ENCODE peak calls at places on chromosomes 12 and 14, in five cellular contexts. V is A549, L is IMR-90, I is B cell, U is mammary epithelial cell. P is an unnamed sample.

GRCh38 chr14:24081739-24082204 is 10.4 kb downstream of the CPNE6 start:
- DNase-seq in L (no peak), U (no peak), V (no peak), I (no peak), P (no peak)

GRCh38 chr12:122004633-122005071 is 17.0 kb upstream of the BCL7A start:
- DNase-seq in U (no peak), I (no peak), V (no peak), L (peak; percentile 28), P (no peak)

GRCh38 chr12:77189463-77189862 is 124.1 kb upstream of the E2F7 start:
- DNase-seq in I (no peak), L (peak; percentile 80), V (no peak), U (peak; percentile 88), P (no peak)

GRCh38 chr12:43805857-43806736 is at the start of gene TWF1:
- DNase-seq in V (peak; percentile 82), I (peak; percentile 95), L (peak; percentile 70), U (peak; percentile 84), P (peak; percentile 95)

GRCh38 chr14:50040401-50040775 is 76.0 kb downstream of the VCPKMT start:
- DNase-seq in L (peak; percentile 86), V (peak; percentile 54), I (peak; percentile 44), U (peak; percentile 85), P (peak; percentile 41)

GRCh38 chr12:23066095-23066494 is 441.1 kb downstream of the ETNK1 start:
- DNase-seq in V (no peak), I (no peak), U (peak; percentile 59), L (peak; percentile 11), P (no peak)

GRCh38 chr14:73462078-73462715 is 3.9 kb upstream of the NUMB start:
- DNase-seq in I (no peak), V (peak; percentile 89), L (peak; percentile 43), U (no peak), P (no peak)

GRCh38 chr14:77097006-77097688 is 911 bp upstream of the CIPC start:
- DNase-seq in L (peak; percentile 28), V (no peak), U (no peak), I (no peak), P (peak; percentile 20)

GRCh38 chr14:80388980-80389711 is 177.8 kb upstream of the DIO2 start:
- DNase-seq in V (peak; percentile 55), U (peak; percentile 82), I (no peak), L (peak; percentile 92), P (no peak)

GRCh38 chr12:3187846-3188755 is 110.9 kb downstream of the TSPAN9 start:
- DNase-seq in L (no peak), U (no peak), I (no peak), V (no peak), P (no peak)

GRCh38 chr12:25875661-25876060 is 82.8 kb upstream of the RASSF8 start:
- DNase-seq in L (no peak), U (no peak), V (no peak), I (no peak), P (no peak)

GRCh38 chr14:77593501-77593911 is 22.9 kb downstream of the SPTLC2 start:
- DNase-seq in U (no peak), V (no peak), I (peak; percentile 44), L (peak; percentile 60), P (peak; percentile 38)

GRCh38 chr14:61218765-61219164 is 62.4 kb downstream of the TMEM30B start:
- DNase-seq in U (no peak), I (no peak), L (no peak), V (no peak), P (no peak)

GRCh38 chr12:64609543-64610091 is 678 bp upstream of the RASSF3 start:
- DNase-seq in I (peak; percentile 19), L (peak; percentile 20), U (peak; percentile 49), V (peak; percentile 50), P (no peak)

GRCh38 chr14:105118646-105119409 is 49.7 kb downstream of the JAG2 start:
- DNase-seq in V (no peak), I (no peak), L (no peak), U (peak; percentile 77), P (no peak)

GRCh38 chr14:29463727-29464370 is 463.8 kb downstream of the PRKD1 start:
- DNase-seq in L (no peak), I (no peak), U (no peak), V (no peak), P (no peak)

GRCh38 chr14:87049886-87050820 is 942.8 kb downstream of the GALC start:
- DNase-seq in I (no peak), V (peak; percentile 20), L (peak; percentile 47), U (peak; percentile 75), P (no peak)

GRCh38 chr12:10663869-10664268 is 10.0 kb downstream of the STYK1 start:
- DNase-seq in L (no peak), I (no peak), V (no peak), U (no peak), P (no peak)

GRCh38 chr12:13390381-13390856 is 193.9 kb downstream of the EMP1 start:
- DNase-seq in V (peak; percentile 88), L (peak; percentile 1), U (peak; percentile 92), I (no peak), P (no peak)

GRCh38 chr14:88191605-88192004 is 131.5 kb downstream of the KCNK10 start:
- DNase-seq in L (no peak), V (no peak), I (no peak), U (no peak), P (no peak)

GRCh38 chr12:18849761-18850160 is 111.8 kb downstream of the CAPZA3 start:
- DNase-seq in I (no peak), L (peak; percentile 22), U (no peak), V (no peak), P (no peak)

GRCh38 chr14:37436519-37436918 is 158.5 kb downstream of the FOXA1 start:
- DNase-seq in V (peak; percentile 5), U (no peak), I (no peak), L (no peak), P (no peak)

GRCh38 chr12:2997989-2998670 is 38.9 kb downstream of the TEAD4 start:
- DNase-seq in L (no peak), V (no peak), I (no peak), U (no peak), P (no peak)

GRCh38 chr14:49303952-49304516 is 282.1 kb downstream of the RPS29 start:
- DNase-seq in U (peak; percentile 4), V (no peak), I (no peak), L (peak; percentile 13), P (peak; percentile 7)

GRCh38 chr14:103095210-103095778 is 769 bp downstream of the EXOC3L4 start:
- DNase-seq in I (no peak), V (no peak), L (no peak), U (no peak), P (no peak)

GRCh38 chr14:23539209-23539866 is 12.2 kb downstream of the ZFHX2 start:
- DNase-seq in L (peak; percentile 28), V (peak; percentile 45), I (peak; percentile 65), U (peak; percentile 9), P (peak; percentile 84)

GRCh38 chr14:103123128-103123633 is at the start of gene TNFAIP2:
- DNase-seq in L (no peak), U (no peak), I (peak; percentile 68), V (peak; percentile 68), P (peak; percentile 80)

GRCh38 chr12:54592316-54592715 is 3.9 kb upstream of the PPP1R1A start:
- DNase-seq in L (peak; percentile 1), U (peak; percentile 34), V (no peak), I (no peak), P (no peak)

GRCh38 chr14:90518941-90519256 is 122.1 kb downstream of the CALM1 start:
- DNase-seq in U (no peak), I (no peak), V (peak; percentile 46), L (peak; percentile 11), P (peak; percentile 71)

GRCh38 chr12:119157528-119157927 is 21.2 kb upstream of the HSPB8 start:
- DNase-seq in V (no peak), I (no peak), U (no peak), L (no peak), P (no peak)

GRCh38 chr12:121144416-121144914 is 11.8 kb downstream of the P2RX7 start:
- DNase-seq in L (peak; percentile 46), V (peak; percentile 29), I (no peak), U (peak; percentile 52), P (no peak)

GRCh38 chr12:70560671-70561070 is 76.6 kb downstream of the PTPRB start:
- DNase-seq in L (no peak), I (no peak), V (no peak), U (no peak), P (no peak)

GRCh38 chr12:49873361-49873934 is 30.3 kb downstream of the FAIM2 start:
- DNase-seq in V (no peak), U (no peak), L (peak; percentile 42), I (no peak), P (no peak)

GRCh38 chr14:75459099-75459741 is 31.4 kb downstream of the JDP2 start:
- DNase-seq in U (no peak), L (no peak), V (peak; percentile 19), I (no peak), P (no peak)

GRCh38 chr14:68407275-68407674 is 385.6 kb downstream of the ZFP36L1 start:
- DNase-seq in U (no peak), I (no peak), V (no peak), L (peak; percentile 62), P (no peak)
- TF ChIP-seq CTCF in U (no peak), I (no peak), V (no peak), L (no peak), P (no peak)

DNA sequence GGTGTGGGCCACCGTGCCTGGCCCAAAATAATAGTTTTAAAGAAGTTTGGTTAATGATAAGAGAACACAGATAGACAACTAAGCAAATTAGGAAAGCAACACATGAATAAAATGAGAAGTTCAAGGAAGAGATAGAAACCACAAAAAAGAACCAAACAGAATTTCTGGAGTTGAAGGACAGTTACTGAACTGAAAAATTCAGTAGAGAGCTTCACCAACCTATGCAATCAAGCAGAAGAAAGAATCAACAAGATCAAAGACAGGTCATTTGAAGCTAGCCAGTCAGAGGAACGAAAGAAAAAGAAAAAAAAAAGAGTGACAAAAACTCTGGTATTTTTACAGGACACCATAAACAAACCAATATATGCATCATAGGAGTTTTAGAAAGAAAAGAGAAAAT is 15.4 kb upstream of the KRT83 start:
- DNase-seq in I (no peak), U (no peak), L (no peak), V (no peak), P (no peak)
- TF ChIP-seq CTCF in I (no peak), U (no peak), L (no peak), V (no peak), P (no peak)

GRCh38 chr12:115394498-115395220 is 710.7 kb upstream of the TBX3 start:
- DNase-seq in I (no peak), U (no peak), V (peak; percentile 65), L (peak; percentile 55), P (no peak)
- TF ChIP-seq CTCF in I (no peak), U (no peak), V (no peak), L (no peak), P (no peak)

DNA sequence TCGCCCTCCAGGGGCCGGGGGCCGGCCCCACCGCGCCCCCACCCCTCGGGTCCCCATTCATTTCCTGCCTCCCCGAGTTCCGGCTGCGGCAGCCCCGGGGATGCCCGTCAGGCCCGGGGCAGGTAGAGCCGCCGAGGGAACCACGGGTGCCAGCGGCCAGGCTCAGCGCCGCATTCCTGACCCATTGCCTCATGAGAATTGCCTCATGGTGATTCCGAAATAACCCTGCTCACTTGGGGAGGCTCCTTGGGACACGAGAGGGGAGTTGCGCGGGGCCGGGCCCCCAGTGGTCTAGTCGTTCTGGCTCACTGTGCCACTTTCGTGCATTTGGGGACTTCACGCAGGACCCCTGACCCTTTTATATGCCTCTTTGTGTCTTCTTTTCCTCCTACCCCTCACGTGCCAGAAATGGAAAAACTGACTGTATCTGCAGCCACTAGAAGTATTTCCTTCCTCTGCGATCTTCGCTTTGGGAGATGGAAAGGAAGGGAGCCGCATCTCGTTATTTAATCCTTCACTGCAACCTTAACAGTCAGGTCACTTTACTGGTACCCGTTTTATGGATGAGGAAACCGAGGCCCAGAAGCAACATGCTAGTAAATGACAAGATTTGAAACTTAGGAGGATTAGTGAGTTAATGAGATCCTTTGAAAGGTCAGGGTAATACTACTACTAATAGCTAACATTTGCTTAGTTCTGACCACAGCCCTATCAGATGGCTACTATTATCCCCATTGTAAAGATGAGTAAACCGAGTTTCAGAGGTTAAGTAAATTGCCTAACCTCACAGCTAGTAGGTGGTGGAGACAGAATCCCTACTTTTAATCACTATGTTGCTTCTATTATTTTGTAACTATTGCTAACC is 754 bp downstream of the PTPN11 start:
- DNase-seq in V (peak; percentile 79), L (peak; percentile 82), U (peak; percentile 84), I (no peak), P (peak; percentile 26)
- TF ChIP-seq CTCF in V (peak; percentile 42), L (no peak), U (no peak), I (peak; percentile 48), P (no peak)

P was measured in GM20000.